ENCODE peak calls at places on chromosomes 12 and 14, in four cellular contexts. N is foreskin keratinocyte, F is A549, E is substantia nigra. J is an unnamed sample.

GRCh38 chr12:26431211-26431610 is 235.8 kb downstream of the SSPN start:
- DNase-seq in N (no peak), F (no peak), E (no peak), J (no peak)

GRCh38 chr12:12561305-12562015 is 1.2 kb downstream of the DUSP16 start:
- DNase-seq in N (no peak), F (peak; percentile 64), E (peak; percentile 34), J (no peak)

GRCh38 chr14:54350196-54350595 is 46.6 kb upstream of the CDKN3 start:
- DNase-seq in N (no peak), F (no peak), E (no peak), J (no peak)

GRCh38 chr14:51294951-51295350 is 54.9 kb downstream of the TMX1 start:
- DNase-seq in N (no peak), E (no peak), F (no peak), J (no peak)

GRCh38 chr12:94550964-94551363 is 91.3 kb upstream of the CEP83 start:
- DNase-seq in F (no peak), N (no peak), E (no peak), J (no peak)

GRCh38 chr12:25743679-25744078 is 190.6 kb upstream of the LMNTD1 start:
- DNase-seq in N (no peak), F (no peak), E (no peak), J (no peak)

GRCh38 chr12:111304642-111305071 is 64.2 kb downstream of the PHETA1 start:
- DNase-seq in N (no peak), F (peak; percentile 69), E (no peak), J (no peak)

GRCh38 chr14:95222151-95222631 is 64.9 kb upstream of the DICER1 start:
- DNase-seq in E (no peak), F (no peak), N (peak; percentile 17), J (peak; percentile 14)

GRCh38 chr12:108811411-108812185 is 45.8 kb downstream of the SSH1 start:
- DNase-seq in N (no peak), F (no peak), E (no peak), J (no peak)

GRCh38 chr14:95713596-95714371 is at the start of gene TCL1A:
- DNase-seq in N (no peak), E (no peak), F (no peak), J (no peak)

GRCh38 chr12:10069099-10069498 is 29.7 kb downstream of the CLEC1A start:
- DNase-seq in E (no peak), N (no peak), F (no peak), J (no peak)

GRCh38 chr12:124588689-124589318 is 21.4 kb upstream of the NCOR2 start:
- DNase-seq in E (no peak), F (no peak), N (no peak), J (no peak)

GRCh38 chr14:95327558-95328374 is 8.1 kb upstream of the CLMN start:
- DNase-seq in E (no peak), F (no peak), N (no peak), J (no peak)

GRCh38 chr14:102749833-102750775 is 27.1 kb upstream of the TRAF3 start:
- DNase-seq in F (no peak), E (no peak), N (no peak), J (no peak)
- H3K27ac ChIP-seq in F (no peak overlapping the region), E (no peak overlapping the region), N (no peak overlapping the region), J (no peak overlapping the region)

GRCh38 chr12:6338955-6339761 is 2.7 kb downstream of the TNFRSF1A start:
- DNase-seq in N (no peak), E (no peak), F (no peak), J (no peak)

GRCh38 chr12:6336079-6336858 is 5.6 kb downstream of the TNFRSF1A start:
- DNase-seq in F (peak; percentile 99), N (peak; percentile 99), E (peak; percentile 64), J (peak; percentile 94)

GRCh38 chr12:6336859-6337744 is 4.8 kb downstream of the TNFRSF1A start:
- DNase-seq in F (no peak), E (no peak), N (no peak), J (no peak)

GRCh38 chr12:6335451-6336078 is 6.3 kb downstream of the TNFRSF1A start:
- DNase-seq in E (no peak), N (peak; percentile 67), F (peak; percentile 88), J (peak; percentile 65)

GRCh38 chr12:6337958-6338406 is 3.9 kb downstream of the TNFRSF1A start:
- DNase-seq in F (peak; percentile 83), N (no peak), E (no peak), J (no peak)
- H3K27ac ChIP-seq in F (peak overlapping the region; percentile 98), N (peak overlapping the region; percentile 21), E (peak overlapping the region; percentile 81), J (peak overlapping the region; percentile 98)

GRCh38 chr12:52083638-52083996 is 4.1 kb downstream of the SMIM41 start:
- DNase-seq in N (no peak), E (no peak), F (no peak), J (no peak)

GRCh38 chr12:52084491-52085231 is 5.2 kb downstream of the SMIM41 start:
- DNase-seq in N (no peak), F (no peak), E (no peak), J (no peak)

GRCh38 chr12:52082668-52082987 is 3.1 kb downstream of the SMIM41 start:
- DNase-seq in F (no peak), N (no peak), E (no peak), J (no peak)

GRCh38 chr12:52082026-52082667 is 2.6 kb downstream of the SMIM41 start:
- DNase-seq in F (no peak), E (no peak), N (no peak), J (no peak)

GRCh38 chr12:52082988-52083637 is 3.6 kb downstream of the SMIM41 start:
- DNase-seq in E (peak; percentile 52), N (no peak), F (peak; percentile 57), J (no peak)
- H3K27ac ChIP-seq in E (no peak overlapping the region), N (no peak overlapping the region), F (no peak overlapping the region), J (no peak overlapping the region)

DNA sequence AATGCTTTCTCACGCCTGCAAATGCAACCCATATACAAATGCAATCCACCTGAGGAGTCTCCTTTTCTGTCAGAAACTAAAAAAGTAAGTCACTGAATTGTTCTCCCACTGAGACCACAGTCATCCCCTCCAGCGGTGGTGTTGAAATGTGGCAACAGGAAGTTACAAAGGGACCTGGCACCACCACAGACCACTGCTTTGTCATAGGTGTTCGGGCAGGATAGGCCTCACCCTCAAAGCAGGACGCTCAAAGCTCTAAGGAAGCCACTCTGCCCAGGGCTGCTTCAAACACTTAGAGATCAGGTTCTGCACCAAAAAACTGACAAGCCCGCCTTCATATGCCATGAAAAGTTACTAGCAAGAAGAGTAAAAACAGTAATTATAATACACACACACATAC is 11.3 kb downstream of the PHLDA1 start:
- DNase-seq in E (no peak), N (peak; percentile 80), F (peak; percentile 84), J (no peak)
- H3K27ac ChIP-seq in E (no peak overlapping the region), N (peak overlapping the region; percentile 51), F (peak overlapping the region; percentile 91), J (peak overlapping the region; percentile 100)

DNA sequence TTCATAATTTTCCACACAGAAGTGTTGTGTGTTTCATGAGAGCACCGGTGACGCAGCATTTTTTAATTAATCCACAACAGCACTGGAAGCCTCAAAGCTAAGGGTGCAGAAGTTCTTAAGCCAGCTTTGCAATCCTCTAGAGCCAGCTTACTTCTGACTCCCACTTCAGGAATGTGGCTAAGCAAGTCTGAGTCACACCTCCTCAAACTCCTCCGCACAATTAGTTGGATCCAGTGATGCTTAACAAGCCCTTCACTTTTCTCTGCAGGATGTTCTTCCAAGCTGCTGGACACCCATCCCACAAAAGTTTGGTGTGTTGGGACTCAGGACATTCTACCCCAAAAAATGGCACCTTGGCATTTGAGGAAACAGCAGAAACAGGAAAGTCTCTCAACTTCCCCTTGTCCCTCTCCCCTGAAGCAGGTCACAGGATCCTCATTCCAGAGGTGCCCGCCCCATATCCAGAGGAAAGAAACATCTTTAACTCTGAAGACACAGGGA is 210.0 kb downstream of the PPM1H start:
- DNase-seq in N (peak; percentile 98), E (no peak), F (peak; percentile 97), J (peak; percentile 97)
- H3K27ac ChIP-seq in N (no peak overlapping the region), E (no peak overlapping the region), F (peak overlapping the region; percentile 98), J (peak overlapping the region; percentile 79)

GRCh38 chr14:89721991-89722390 is 232.5 kb downstream of the EFCAB11 start:
- DNase-seq in E (no peak), F (peak; percentile 4), N (no peak), J (no peak)
- H3K27ac ChIP-seq in E (no peak overlapping the region), F (no peak overlapping the region), N (no peak overlapping the region), J (no peak overlapping the region)

DNA sequence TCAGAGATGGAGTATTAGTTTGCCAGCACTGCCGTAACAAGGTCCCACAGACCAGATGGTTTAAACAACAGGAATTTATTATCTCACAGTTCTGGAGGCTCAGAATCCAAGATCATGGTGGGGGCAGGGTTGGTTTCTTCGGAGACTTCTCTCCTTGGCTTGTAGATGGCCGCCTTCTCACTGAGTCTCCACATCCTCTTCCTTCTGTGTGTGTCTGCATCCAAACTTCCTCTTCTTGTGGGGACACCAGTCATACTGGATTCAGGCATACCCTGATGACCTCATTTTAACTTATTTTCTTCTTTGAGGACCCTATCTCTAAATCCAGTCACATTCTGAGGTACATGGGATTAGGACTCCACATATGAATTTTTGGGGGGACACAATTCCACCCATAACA is 455.5 kb downstream of the RGS6 start:
- DNase-seq in N (no peak), E (no peak), F (no peak), J (no peak)
- H3K27ac ChIP-seq in N (no peak overlapping the region), E (no peak overlapping the region), F (no peak overlapping the region), J (no peak overlapping the region)

DNA sequence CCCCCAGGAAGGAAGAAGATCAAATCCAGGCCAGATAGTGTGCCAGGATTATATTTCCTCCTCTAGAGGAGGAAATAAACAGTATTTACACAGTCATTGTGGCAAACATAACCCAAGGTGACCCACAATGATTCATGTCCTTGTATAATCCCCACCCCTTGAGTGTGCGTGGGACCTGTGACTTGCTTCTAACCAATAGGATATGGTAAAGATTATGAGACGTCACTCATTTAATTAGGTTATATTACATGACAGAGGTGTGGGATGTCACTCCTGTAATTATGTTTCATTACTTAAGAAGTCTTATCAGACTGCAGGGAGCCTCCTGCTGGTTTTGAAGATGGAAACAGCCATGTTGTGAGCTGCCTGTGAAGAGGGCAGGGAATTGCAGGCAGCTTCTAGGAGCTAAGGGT is 12.2 kb upstream of the CATSPERB start:
- DNase-seq in F (peak; percentile 79), N (peak; percentile 8), E (no peak), J (peak; percentile 78)
- H3K27ac ChIP-seq in F (peak overlapping the region; percentile 9), N (no peak overlapping the region), E (no peak overlapping the region), J (peak overlapping the region; percentile 58)